ENCODE peak calls at places on chromosomes 13 and 19, in nine cellular contexts. Q is fibroblast of lung, V is GM23338, N is trophoblast cell, U is PC-9, M is mesendoderm, K is neural progenitor cell, T is mammary epithelial cell, D is OCI-LY7. E is an unnamed sample.

GRCh38 chr13:110575322-110576069 is 14.0 kb upstream of the RAB20 start:
- DNase-seq in Q (peak; percentile 59), M (peak; percentile 85), N (no peak), V (no peak), U (peak; percentile 50), D (no peak), T (no peak), K (peak; percentile 18), E (no peak)

GRCh38 chr19:9940778-9941177 is 4.5 kb upstream of the OLFM2 start:
- DNase-seq in N (no peak), M (no peak), T (no peak), U (peak; percentile 49), Q (no peak), D (no peak), V (no peak), K (no peak), E (no peak)

GRCh38 chr19:3404324-3405260 is 38.2 kb downstream of the NFIC start:
- DNase-seq in N (peak; percentile 2), D (no peak), T (no peak), Q (peak; percentile 94), K (no peak), M (no peak), V (peak; percentile 56), U (no peak), E (no peak)

GRCh38 chr13:50783066-50783465 is 60.4 kb downstream of the DLEU7 start:
- DNase-seq in Q (no peak), M (peak; percentile 26), D (no peak), V (no peak), K (no peak), U (no peak), N (no peak), T (no peak), E (no peak)

GRCh38 chr13:43405457-43405856 is 381.3 kb downstream of the ENOX1 start:
- DNase-seq in T (peak; percentile 81), N (peak; percentile 34), M (no peak), Q (peak; percentile 43), U (peak; percentile 72), D (no peak), K (no peak), V (no peak), E (peak; percentile 28)

GRCh38 chr19:9786819-9787218 is 18.3 kb upstream of the ZNF846 start:
- DNase-seq in Q (no peak), D (no peak), N (no peak), T (no peak), K (no peak), U (no peak), V (no peak), M (no peak), E (no peak)

GRCh38 chr19:49911381-49912145 is 14.9 kb upstream of the IL4I1 start:
- DNase-seq in Q (no peak), T (no peak), U (no peak), K (no peak), D (peak; percentile 21), N (peak; percentile 22), V (no peak), M (no peak), E (no peak)

GRCh38 chr13:73440296-73440895 is 381.6 kb downstream of the KLF5 start:
- DNase-seq in K (peak; percentile 27), D (peak; percentile 25), V (peak; percentile 54), M (peak; percentile 60), U (no peak), T (peak; percentile 39), Q (peak; percentile 6), N (peak; percentile 13), E (no peak)

GRCh38 chr13:27541386-27541785 is 78.9 kb downstream of the LNX2 start:
- DNase-seq in Q (no peak), T (no peak), U (no peak), N (no peak), D (no peak), M (no peak), V (no peak), K (no peak), E (no peak)

GRCh38 chr13:93227280-93227905 is 786 bp downstream of the GPC6 start:
- DNase-seq in U (no peak), Q (peak; percentile 67), N (no peak), T (peak; percentile 81), V (peak; percentile 66), M (peak; percentile 80), D (no peak), K (peak; percentile 75), E (no peak)

GRCh38 chr19:13212759-13213330 is 62.6 kb downstream of the IER2 start:
- DNase-seq in U (peak; percentile 62), M (peak; percentile 87), D (peak; percentile 84), Q (peak; percentile 48), K (peak; percentile 74), N (peak; percentile 95), V (peak; percentile 91), T (peak; percentile 33), E (peak; percentile 21)

GRCh38 chr13:74039154-74039553 is 95.0 kb downstream of the KLF12 start:
- DNase-seq in D (no peak), Q (no peak), U (no peak), T (no peak), V (no peak), M (no peak), N (no peak), K (no peak), E (no peak)

GRCh38 chr13:45007823-45008222 is 18.5 kb downstream of the GPALPP1 start:
- DNase-seq in D (no peak), Q (no peak), U (no peak), N (no peak), K (no peak), M (no peak), T (no peak), V (no peak), E (no peak)

GRCh38 chr13:51645154-51645650 is 60.9 kb downstream of the WDFY2 start:
- DNase-seq in U (peak; percentile 63), K (no peak), D (peak; percentile 70), V (peak; percentile 65), T (peak; percentile 63), Q (peak; percentile 90), M (peak; percentile 84), N (peak; percentile 73), E (no peak)

GRCh38 chr19:48963371-48964204 is 1.5 kb upstream of the FTL start:
- DNase-seq in T (no peak), V (peak; percentile 89), N (no peak), Q (peak; percentile 75), D (no peak), K (peak; percentile 73), U (peak; percentile 69), M (peak; percentile 92), E (no peak)

GRCh38 chr19:55959996-55960675 is 12.5 kb downstream of the NLRP8 start:
- DNase-seq in M (no peak), K (no peak), Q (no peak), V (no peak), U (no peak), N (no peak), T (no peak), D (no peak), E (no peak)

GRCh38 chr13:79631260-79631659 is 150.3 kb downstream of the NDFIP2 start:
- DNase-seq in T (peak; percentile 97), M (peak; percentile 44), D (no peak), K (no peak), U (peak; percentile 90), N (peak; percentile 60), Q (peak; percentile 84), V (peak; percentile 12), E (peak; percentile 97)

GRCh38 chr19:35596366-35596999 is 10.5 kb downstream of the PMIS2 start:
- DNase-seq in V (peak; percentile 61), Q (no peak), D (peak; percentile 36), N (no peak), M (peak; percentile 37), K (no peak), T (no peak), U (no peak), E (no peak)

GRCh38 chr13:45784755-45785675 is 66.5 kb downstream of the SIAH3 start:
- DNase-seq in U (no peak), N (no peak), Q (no peak), T (peak; percentile 80), K (no peak), D (no peak), V (no peak), M (no peak), E (no peak)

GRCh38 chr19:46624958-46625661 is at the start of gene PTGIR:
- DNase-seq in D (no peak), N (peak; percentile 23), K (no peak), T (no peak), U (no peak), Q (peak; percentile 78), M (peak; percentile 58), V (peak; percentile 40), E (no peak)

GRCh38 chr13:30916991-30917390 is 10.9 kb downstream of the MEDAG start:
- DNase-seq in M (no peak), Q (no peak), K (no peak), V (no peak), U (no peak), T (no peak), D (no peak), N (no peak), E (no peak)
- H3K79me2 ChIP-seq in M (no peaks in the 10 kb centered on the region), Q (no peaks in the 10 kb centered on the region), K (no peaks in the 10 kb centered on the region), V (no peaks in the 10 kb centered on the region), U (no peaks in the 10 kb centered on the region), T (no peaks in the 10 kb centered on the region), D (no peaks in the 10 kb centered on the region), N (no peaks in the 10 kb centered on the region), E (no peaks in the 10 kb centered on the region)

GRCh38 chr19:53978975-53979801 is 12.2 kb upstream of the CACNG6 start:
- DNase-seq in K (no peak), D (no peak), T (no peak), M (peak; percentile 49), U (no peak), N (no peak), V (peak; percentile 55), Q (no peak), E (no peak)
- H3K27ac ChIP-seq in K (no peak overlapping the region), D (no peak overlapping the region), T (no peak overlapping the region), M (no peak overlapping the region), U (peak overlapping the region; percentile 22), N (no peak overlapping the region), V (peak overlapping the region; percentile 85), Q (no peak overlapping the region), E (no peak overlapping the region)

GRCh38 chr19:2080336-2080988 is 15.7 kb downstream of the MOB3A start:
- DNase-seq in M (no peak), K (no peak), Q (no peak), N (no peak), T (no peak), V (no peak), D (no peak), U (no peak), E (no peak)
- H3K79me2 ChIP-seq in M (no peaks in the 10 kb centered on the region), K (no peaks in the 10 kb centered on the region), Q (peaks cover 8% of the 10 kb centered on the region), N (no peaks in the 10 kb centered on the region), T (peaks cover 46% of the 10 kb centered on the region), V (no peaks in the 10 kb centered on the region), D (peaks cover 82% of the 10 kb centered on the region), U (no peaks in the 10 kb centered on the region), E (peaks cover 38% of the 10 kb centered on the region)

GRCh38 chr19:7907544-7907943 is 3.9 kb downstream of the MAP2K7 start:
- DNase-seq in V (no peak), T (no peak), Q (no peak), N (no peak), M (no peak), U (no peak), D (no peak), K (no peak), E (no peak)
- H3K27ac ChIP-seq in V (no peak overlapping the region), T (no peak overlapping the region), Q (no peak overlapping the region), N (no peak overlapping the region), M (no peak overlapping the region), U (no peak overlapping the region), D (no peak overlapping the region), K (no peak overlapping the region), E (no peak overlapping the region)

GRCh38 chr19:57438925-57439324 is 3.8 kb downstream of the ZNF749 start:
- DNase-seq in T (no peak), V (peak; percentile 52), N (no peak), K (no peak), D (no peak), M (peak; percentile 8), Q (no peak), U (no peak), E (no peak)
- H3K79me2 ChIP-seq in T (peaks cover 79% of the 10 kb centered on the region), V (peaks cover 67% of the 10 kb centered on the region), N (peaks cover 10% of the 10 kb centered on the region), K (peaks cover 68% of the 10 kb centered on the region), D (peaks cover 31% of the 10 kb centered on the region), M (peaks cover 56% of the 10 kb centered on the region), Q (peaks cover 33% of the 10 kb centered on the region), U (peaks cover 62% of the 10 kb centered on the region), E (peaks cover 70% of the 10 kb centered on the region)

E was measured in keratinocyte.